ENCODE peak calls at places on chromosomes 7 and 10, in eight cellular contexts. Y is esophagus squamous epithelium; I is body of pancreas; H is heart right ventricle; O is IMR-90; J is CD8-positive, alpha-beta T cell; M is breast epithelium; S is tibial nerve. X is an unnamed sample. For H3K27me3, the result is how much of the 10 kb centered on the place peaks cover.

GRCh38 chr7:32890553-32891045 is 961 bp downstream of the KBTBD2 start:
- DNase-seq in Y (no peak), I (no peak), H (no peak), O (peak), J (peak), M (peak), S (peak), X (peak)

GRCh38 chr10:10222288-10222945 is 795.3 kb upstream of the CELF2 start:
- DNase-seq in Y (no peak), I (no peak), H (no peak), O (peak), J (no peak), M (no peak), S (no peak), X (peak)

GRCh38 chr7:47343056-47343455 is 238.9 kb downstream of the TNS3 start:
- DNase-seq in Y (no peak), I (peak), H (no peak), O (no peak), J (no peak), M (no peak), S (no peak), X (no peak)

GRCh38 chr7:76515999-76516443 is 5.7 kb downstream of the UPK3B start:
- DNase-seq in Y (no peak), I (no peak), H (peak), O (peak), J (no peak), M (no peak), S (peak), X (peak)

GRCh38 chr7:74203157-74203556 is 6.6 kb upstream of the LAT2 start:
- DNase-seq in Y (no peak), I (peak), H (no peak), O (peak), J (no peak), M (no peak), S (peak), X (peak)

GRCh38 chr7:28112467-28112866 is 68.1 kb downstream of the JAZF1 start:
- DNase-seq in Y (no peak), I (no peak), H (no peak), O (no peak), J (no peak), M (no peak), S (no peak), X (no peak)

GRCh38 chr7:155203882-155204691 is 93.6 kb upstream of the INSIG1 start:
- DNase-seq in Y (no peak), I (peak), H (no peak), O (no peak), J (no peak), M (no peak), S (no peak), X (no peak)

GRCh38 chr7:68776326-68776725 is 821.9 kb upstream of the AUTS2 start:
- DNase-seq in Y (no peak), I (no peak), H (no peak), O (no peak), J (no peak), M (no peak), S (no peak), X (no peak)

GRCh38 chr7:141433698-141434097 is 117.5 kb upstream of the AGK start:
- DNase-seq in Y (no peak), I (no peak), H (no peak), O (no peak), J (no peak), M (no peak), S (peak), X (no peak)

GRCh38 chr7:64541438-64542359 is 21.2 kb downstream of the ZNF680 start:
- DNase-seq in Y (no peak), I (no peak), H (no peak), O (peak), J (no peak), M (no peak), S (no peak), X (peak)

GRCh38 chr7:64544010-64544409 is 18.9 kb downstream of the ZNF680 start:
- DNase-seq in Y (no peak), I (no peak), H (no peak), O (no peak), J (no peak), M (no peak), S (no peak), X (no peak)
- H3K27me3 ChIP-seq in Y (under half), I (under half), H (under half), O (under half), J (under half), M (under half), S (under half), X (under half)

GRCh38 chr7:13991791-13992620 is 2.5 kb upstream of the ETV1 start:
- DNase-seq in Y (no peak), I (no peak), H (no peak), O (no peak), J (no peak), M (no peak), S (no peak), X (peak)
- H3K27ac ChIP-seq in Y (peak), I (peak), H (peak), O (peak), J (no peak), M (peak), S (peak), X (peak)

GRCh38 chr7:120862987-120863386 is 5.0 kb upstream of the TSPAN12 start:
- DNase-seq in Y (no peak), I (no peak), H (no peak), O (no peak), J (no peak), M (no peak), S (no peak), X (no peak)

GRCh38 chr7:120867932-120868331 is 10.0 kb upstream of the TSPAN12 start:
- DNase-seq in Y (no peak), I (no peak), H (no peak), O (no peak), J (no peak), M (no peak), S (no peak), X (no peak)

GRCh38 chr7:120860151-120860550 is 2.2 kb upstream of the TSPAN12 start:
- DNase-seq in Y (no peak), I (no peak), H (no peak), O (no peak), J (no peak), M (no peak), S (no peak), X (no peak)

GRCh38 chr7:120865191-120865976 is 7.4 kb upstream of the TSPAN12 start:
- DNase-seq in Y (no peak), I (no peak), H (no peak), O (no peak), J (no peak), M (no peak), S (no peak), X (no peak)

GRCh38 chr7:120864146-120864920 is 6.4 kb upstream of the TSPAN12 start:
- DNase-seq in Y (no peak), I (no peak), H (no peak), O (no peak), J (no peak), M (no peak), S (no peak), X (no peak)
- H3K27me3 ChIP-seq in Y (under half), I (under half), H (under half), O (under half), J (under half), M (under half), S (under half), X (under half)

GRCh38 chr10:119342017-119342734 is 134.8 kb downstream of the GRK5 start:
- DNase-seq in Y (no peak), I (no peak), H (peak), O (peak), J (no peak), M (no peak), S (peak), X (peak)
- H3K27ac ChIP-seq in Y (no peak), I (no peak), H (peak), O (peak), J (no peak), M (no peak), S (no peak), X (peak)

GRCh38 chr10:49656845-49657493 is 22.5 kb upstream of the C10orf53 start:
- DNase-seq in Y (no peak), I (no peak), H (no peak), O (no peak), J (no peak), M (no peak), S (no peak), X (no peak)
- H3K27me3 ChIP-seq in Y (under half), I (under half), H (under half), O (under half), J (under half), M (under half), S (under half), X (under half)

GRCh38 chr7:134827889-134828288 is 48.5 kb downstream of the CALD1 start:
- DNase-seq in Y (no peak), I (no peak), H (no peak), O (peak), J (no peak), M (no peak), S (no peak), X (no peak)
- H3K27ac ChIP-seq in Y (no peak), I (no peak), H (peak), O (peak), J (no peak), M (peak), S (peak), X (no peak)

DNA sequence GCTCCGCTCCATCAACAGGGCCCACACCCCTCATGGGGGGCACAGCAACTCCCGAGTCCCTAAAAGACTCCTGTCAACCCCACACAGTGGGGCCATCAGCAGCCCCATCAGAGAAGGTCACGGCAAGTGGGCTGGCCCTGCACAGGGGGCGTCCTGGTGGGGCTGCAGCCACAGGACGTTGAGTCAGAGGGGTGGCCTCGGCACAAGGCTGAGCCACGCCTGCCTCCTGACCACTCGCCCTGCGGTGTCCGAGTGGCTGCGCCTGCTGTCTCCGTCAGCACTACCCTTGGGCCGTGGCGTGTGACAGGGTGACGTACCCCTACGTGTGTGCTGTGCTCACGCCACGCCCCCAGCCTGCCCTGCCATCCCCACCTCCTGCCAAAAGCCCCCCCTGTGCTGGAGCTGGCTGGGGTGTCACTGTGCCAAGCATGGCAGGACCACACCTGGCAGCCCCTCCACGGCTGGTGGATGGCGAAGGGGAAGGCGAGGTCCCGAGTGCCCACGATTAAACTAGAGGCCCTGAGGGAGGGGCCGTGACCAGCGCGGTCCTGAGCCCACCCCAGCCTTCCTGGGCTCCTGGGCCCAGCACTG is 26.0 kb upstream of the NKX6-2 start:
- DNase-seq in Y (no peak), I (no peak), H (no peak), O (no peak), J (no peak), M (no peak), S (no peak), X (no peak)
- H3K27me3 ChIP-seq in Y (under half), I (under half), H (under half), O (under half), J (under half), M (under half), S (under half), X (under half)

GRCh38 chr7:157302314-157302711 is 34.5 kb upstream of the DNAJB6 start:
- DNase-seq in Y (peak), I (no peak), H (peak), O (peak), J (peak), M (peak), S (peak), X (no peak)

GRCh38 chr7:157297071-157297638 is 39.6 kb upstream of the DNAJB6 start:
- DNase-seq in Y (no peak), I (no peak), H (no peak), O (no peak), J (no peak), M (no peak), S (no peak), X (no peak)

GRCh38 chr7:157299317-157299612 is 37.5 kb upstream of the DNAJB6 start:
- DNase-seq in Y (no peak), I (no peak), H (no peak), O (no peak), J (no peak), M (no peak), S (no peak), X (no peak)

GRCh38 chr7:157300406-157300770 is 36.4 kb upstream of the DNAJB6 start:
- DNase-seq in Y (no peak), I (no peak), H (no peak), O (no peak), J (no peak), M (no peak), S (no peak), X (no peak)

DNA sequence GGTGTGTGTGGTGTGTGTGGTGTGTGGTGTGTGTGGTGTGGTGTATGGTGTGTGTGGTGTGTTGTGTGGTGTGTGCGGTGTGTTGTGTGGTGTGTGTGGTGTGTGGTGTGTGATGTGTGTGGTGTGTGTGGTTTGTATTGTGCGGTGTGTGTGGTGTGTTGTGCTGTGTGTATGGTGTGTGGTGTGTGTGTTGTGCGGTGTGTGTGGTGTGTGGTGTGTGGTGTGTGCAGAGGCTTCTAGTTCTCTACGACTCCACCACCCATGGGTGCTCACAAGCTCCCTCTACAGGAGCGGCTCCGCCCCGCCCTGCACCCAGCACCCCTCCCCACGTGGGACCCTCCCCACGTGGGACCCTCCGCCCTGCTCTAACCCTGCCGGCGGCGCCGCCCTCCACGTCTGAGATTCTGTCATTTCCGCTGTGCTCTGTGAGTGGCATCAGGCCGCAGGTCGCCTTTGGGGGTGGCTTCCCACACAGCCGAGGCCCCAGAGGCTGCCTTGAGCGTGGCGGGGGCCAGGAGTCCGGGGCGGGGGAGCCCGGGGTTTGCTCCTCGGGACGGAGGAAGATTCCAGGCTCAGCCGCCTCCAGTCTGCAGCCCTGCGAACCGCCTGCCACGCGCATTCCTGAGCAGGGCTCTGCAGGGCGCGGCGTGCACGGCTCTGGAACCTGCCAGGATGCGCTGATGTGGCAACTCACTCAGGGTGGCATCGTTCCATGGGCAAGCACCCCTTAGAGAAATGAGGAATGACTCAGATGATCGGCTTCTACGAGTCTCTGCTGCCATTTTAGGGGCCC is 37.0 kb upstream of the DNAJB6 start:
- DNase-seq in Y (no peak), I (no peak), H (no peak), O (no peak), J (no peak), M (no peak), S (no peak), X (peak)
- H3K27ac ChIP-seq in Y (peak), I (no peak), H (peak), O (no peak), J (no peak), M (no peak), S (no peak), X (no peak)